ENCODE peak calls at places on chromosome 17, in eight cellular contexts. M, X, Z, Y, J, R, N and E are unnamed samples.

GRCh38 chr17:55237268-55237667 is 27.5 kb upstream of the HLF start:
- DNase-seq in Y (no peak), X (no peak), R (no peak), M (no peak), J (no peak), Z (no peak), N (no peak), E (no peak)

GRCh38 chr17:50055055-50055425 is 870 bp upstream of the ITGA3 start:
- DNase-seq in M (peak; percentile 91), X (peak; percentile 85), Z (no peak), R (no peak), J (peak; percentile 62), N (peak; percentile 82), Y (no peak), E (no peak)

GRCh38 chr17:82583720-82584234 is 64.2 kb downstream of the FOXK2 start:
- DNase-seq in N (peak; percentile 84), X (no peak), Z (no peak), R (no peak), J (no peak), M (no peak), Y (no peak), E (no peak)

GRCh38 chr17:46983782-46984181 is 4.7 kb upstream of the RPRML start:
- DNase-seq in R (no peak), J (no peak), Z (no peak), Y (no peak), M (peak; percentile 73), X (no peak), N (no peak), E (no peak)

GRCh38 chr17:62780951-62781350 is 27.2 kb downstream of the MARCHF10 start:
- DNase-seq in M (no peak), X (no peak), R (no peak), N (no peak), Z (no peak), J (no peak), Y (no peak), E (no peak)

GRCh38 chr17:19502517-19502916 is 31.1 kb upstream of the SLC47A1 start:
- DNase-seq in Z (no peak), J (no peak), X (peak; percentile 14), M (no peak), N (no peak), R (no peak), Y (no peak), E (no peak)

GRCh38 chr17:36937961-36938565 is 788 bp downstream of the LHX1 start:
- DNase-seq in J (no peak), Y (no peak), R (no peak), Z (peak; percentile 81), M (peak; percentile 81), X (no peak), N (no peak), E (no peak)

GRCh38 chr17:50947844-50948514 is 81.8 kb upstream of the TOB1 start:
- DNase-seq in M (no peak), J (no peak), Y (peak; percentile 81), R (no peak), X (peak; percentile 93), Z (peak; percentile 94), N (peak; percentile 82), E (no peak)

GRCh38 chr17:2365132-2365531 is 27.8 kb downstream of the SGSM2 start:
- DNase-seq in J (no peak), R (no peak), Y (no peak), M (no peak), X (no peak), N (no peak), Z (no peak), E (no peak)

GRCh38 chr17:27664606-27664965 is 33.6 kb downstream of the LGALS9 start:
- DNase-seq in M (no peak), Y (no peak), J (no peak), N (no peak), Z (no peak), X (no peak), R (no peak), E (no peak)

GRCh38 chr17:36544049-36544319 is 735 bp upstream of the GGNBP2 start:
- DNase-seq in Z (peak; percentile 57), R (no peak), Y (peak; percentile 31), X (no peak), N (peak; percentile 63), M (peak; percentile 66), J (peak; percentile 68), E (no peak)

GRCh38 chr17:64781394-64781793 is 119.3 kb upstream of the SMURF2 start:
- DNase-seq in J (no peak), M (peak; percentile 74), N (peak; percentile 84), Z (peak; percentile 63), R (no peak), Y (no peak), X (peak; percentile 73), E (no peak)

GRCh38 chr17:77724876-77725615 is 233.5 kb upstream of the TNRC6C start:
- DNase-seq in M (peak; percentile 35), R (no peak), Y (no peak), X (no peak), N (no peak), Z (no peak), J (no peak), E (no peak)

GRCh38 chr17:65279456-65279855 is 142.3 kb downstream of the RGS9 start:
- DNase-seq in J (no peak), M (peak; percentile 21), R (no peak), Y (no peak), X (no peak), Z (no peak), N (no peak), E (no peak)

GRCh38 chr17:33197342-33197741 is 95.8 kb downstream of the ASIC2 start:
- DNase-seq in R (no peak), Z (no peak), N (no peak), J (no peak), M (peak; percentile 12), X (no peak), Y (no peak), E (no peak)

GRCh38 chr17:33192961-33193911 is 99.9 kb downstream of the ASIC2 start:
- DNase-seq in J (no peak), Y (no peak), X (no peak), R (no peak), M (peak; percentile 70), N (no peak), Z (no peak), E (no peak)

GRCh38 chr17:33200587-33200986 is 92.5 kb downstream of the ASIC2 start:
- DNase-seq in J (peak; percentile 10), Z (no peak), R (no peak), Y (no peak), N (no peak), X (no peak), M (peak; percentile 71), E (no peak)

GRCh38 chr17:33200116-33200515 is 93.0 kb downstream of the ASIC2 start:
- DNase-seq in Z (no peak), N (no peak), M (no peak), J (no peak), Y (no peak), X (no peak), R (peak; percentile 27), E (no peak)

GRCh38 chr17:33196883-33197282 is 96.2 kb downstream of the ASIC2 start:
- DNase-seq in M (peak; percentile 10), Y (no peak), J (no peak), N (no peak), R (no peak), Z (no peak), X (no peak), E (no peak)
- H3K27me3 ChIP-seq in M (peaks cover 34% of the 10 kb centered on the region), Y (peaks cover 6% of the 10 kb centered on the region), J (no peaks in the 10 kb centered on the region), N (peaks cover 7% of the 10 kb centered on the region), R (no peaks in the 10 kb centered on the region), Z (no peaks in the 10 kb centered on the region), X (no peaks in the 10 kb centered on the region), E (peaks cover 2% of the 10 kb centered on the region)

DNA sequence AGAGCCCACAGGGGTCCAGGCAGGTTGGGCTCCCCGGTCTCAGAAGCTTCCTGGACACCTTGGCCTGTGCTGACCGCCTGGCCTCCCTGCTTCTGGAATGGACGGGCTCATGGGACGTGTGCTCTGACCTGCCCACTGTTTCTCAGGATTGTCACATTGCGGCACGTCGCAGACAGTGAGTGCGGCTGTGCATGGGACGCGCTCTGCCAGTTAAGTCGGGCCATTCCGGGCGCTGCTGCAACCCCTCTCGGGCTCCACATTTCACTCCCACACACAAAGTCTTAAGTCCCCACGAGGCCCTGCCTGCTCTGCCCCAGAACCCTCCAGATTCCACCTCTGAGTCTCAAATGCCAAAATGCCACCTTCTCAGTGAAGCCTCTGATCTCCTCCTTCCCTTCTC is 213.1 kb downstream of the ENGASE start:
- DNase-seq in X (no peak), J (no peak), R (no peak), Z (no peak), N (no peak), Y (no peak), M (no peak), E (no peak)
- H3K27me3 ChIP-seq in X (peaks cover 75% of the 10 kb centered on the region), J (no peaks in the 10 kb centered on the region), R (peaks cover 24% of the 10 kb centered on the region), Z (no peaks in the 10 kb centered on the region), N (peaks cover 82% of the 10 kb centered on the region), Y (peaks cover 71% of the 10 kb centered on the region), M (no peaks in the 10 kb centered on the region), E (no peaks in the 10 kb centered on the region)

GRCh38 chr17:6213859-6214258 is 143.7 kb downstream of the WSCD1 start:
- DNase-seq in X (no peak), Z (no peak), M (no peak), J (no peak), Y (no peak), N (no peak), R (no peak), E (no peak)
- H3K27me3 ChIP-seq in X (peaks cover 37% of the 10 kb centered on the region), Z (no peaks in the 10 kb centered on the region), M (no peaks in the 10 kb centered on the region), J (no peaks in the 10 kb centered on the region), Y (no peaks in the 10 kb centered on the region), N (peaks cover 36% of the 10 kb centered on the region), R (peaks cover 9% of the 10 kb centered on the region), E (peaks cover 2% of the 10 kb centered on the region)

GRCh38 chr17:45391918-45392317 is 40.8 kb downstream of the ARHGAP27 start:
- DNase-seq in M (no peak), Z (no peak), R (no peak), J (no peak), X (no peak), Y (no peak), N (no peak), E (no peak)
- H3K27me3 ChIP-seq in M (no peaks in the 10 kb centered on the region), Z (no peaks in the 10 kb centered on the region), R (no peaks in the 10 kb centered on the region), J (no peaks in the 10 kb centered on the region), X (no peaks in the 10 kb centered on the region), Y (no peaks in the 10 kb centered on the region), N (no peaks in the 10 kb centered on the region), E (peaks cover 3% of the 10 kb centered on the region)

DNA sequence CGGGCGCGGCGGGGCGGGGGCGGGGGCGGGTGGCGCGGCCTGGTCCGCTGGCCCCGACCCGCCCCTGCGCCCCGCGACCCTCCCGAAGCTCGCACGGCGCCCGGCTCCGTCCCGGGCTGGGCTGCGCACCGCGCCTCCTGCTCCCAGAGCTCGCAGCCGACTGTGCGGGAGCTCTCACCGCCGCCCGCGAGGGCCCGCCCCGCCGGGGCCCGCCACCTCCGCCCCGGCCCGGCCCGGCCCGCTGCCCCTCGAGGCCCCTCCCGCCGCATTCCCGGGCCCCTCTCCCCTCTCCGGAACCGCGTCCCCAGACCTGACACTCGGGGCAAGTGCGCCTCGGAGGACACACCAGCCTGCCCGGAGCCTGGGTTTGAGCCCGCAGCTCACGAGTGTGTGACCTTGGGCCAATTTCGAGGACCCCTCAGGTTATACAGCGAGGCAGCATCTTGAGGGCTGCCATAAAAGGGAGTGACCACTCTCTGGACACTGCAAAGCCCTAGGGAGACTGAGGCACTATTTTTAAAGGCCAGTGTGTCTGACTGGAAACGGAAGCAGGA is 1.9 kb upstream of the GRIN2C start:
- DNase-seq in Z (no peak), X (no peak), J (no peak), N (no peak), Y (no peak), M (no peak), R (no peak), E (no peak)
- H3K27me3 ChIP-seq in Z (peaks cover 17% of the 10 kb centered on the region), X (peaks cover 46% of the 10 kb centered on the region), J (peaks cover 11% of the 10 kb centered on the region), N (peaks cover 66% of the 10 kb centered on the region), Y (peaks cover 40% of the 10 kb centered on the region), M (peaks cover 42% of the 10 kb centered on the region), R (peaks cover 21% of the 10 kb centered on the region), E (peaks cover 39% of the 10 kb centered on the region)